ENCODE peak calls at places on chromosomes 1 and 21, in seven cellular contexts. P, Q, H, R, Y, T and G are unnamed samples.
A peak's percentile ranks its signal among the peaks of the same experiment; 100 is the strongest.

GRCh38 chr1:91406773-91407389 is 2.2 kb upstream of the HFM1 start:
- DNase-seq in P (no peak), Q (no peak), H (no peak), R (no peak), Y (no peak), T (peak; percentile 38), G (peak; percentile 40)

GRCh38 chr1:205313681-205314308 is 7.8 kb downstream of the NUAK2 start:
- DNase-seq in P (peak; percentile 48), Q (peak; percentile 57), H (peak; percentile 48), R (no peak), Y (peak; percentile 51), T (peak; percentile 26), G (no peak)

GRCh38 chr1:94321662-94322061 is 84.3 kb upstream of the ARHGAP29 start:
- DNase-seq in P (no peak), Q (no peak), H (no peak), R (no peak), Y (no peak), T (no peak), G (no peak)

GRCh38 chr1:237878406-237878805 is 12.3 kb downstream of the ZP4 start:
- DNase-seq in P (no peak), Q (no peak), H (no peak), R (no peak), Y (no peak), T (no peak), G (no peak)

GRCh38 chr1:72557446-72558049 is 275.2 kb upstream of the NEGR1 start:
- DNase-seq in P (no peak), Q (no peak), H (no peak), R (no peak), Y (peak; percentile 28), T (peak; percentile 78), G (peak; percentile 36)

GRCh38 chr21:31873275-31873695 is 465 bp downstream of the HUNK start:
- DNase-seq in P (no peak), Q (peak; percentile 45), H (no peak), R (no peak), Y (peak; percentile 67), T (no peak), G (peak; percentile 32)

GRCh38 chr1:184693011-184693410 is 61.6 kb downstream of the EDEM3 start:
- DNase-seq in P (no peak), Q (no peak), H (no peak), R (no peak), Y (no peak), T (no peak), G (no peak)

GRCh38 chr1:242525360-242525722 is 844 bp upstream of the PLD5 start:
- DNase-seq in P (no peak), Q (no peak), H (no peak), R (no peak), Y (no peak), T (no peak), G (no peak)

GRCh38 chr1:118479351-118479750 is 294.3 kb upstream of the SPAG17 start:
- DNase-seq in P (no peak), Q (no peak), H (no peak), R (no peak), Y (peak; percentile 36), T (no peak), G (no peak)

GRCh38 chr1:45490623-45491463 is at the start of gene TESK2:
- DNase-seq in P (peak; percentile 98), Q (peak; percentile 99), H (peak; percentile 96), R (peak; percentile 99), Y (peak; percentile 98), T (peak; percentile 99), G (peak; percentile 98)
- TF ChIP-seq CTCF in P (peak; percentile 58), Q (peak; percentile 15), H (peak; percentile 41), R (no peak), Y (no peak), T (no peak), G (no peak)

GRCh38 chr1:146032613-146033219 is 11.2 kb upstream of the HJV start:
- DNase-seq in P (no peak), Q (no peak), H (no peak), R (no peak), Y (peak; percentile 58), T (peak; percentile 77), G (peak; percentile 48)
- TF ChIP-seq CTCF in P (no peak), Q (peak; percentile 34), H (peak; percentile 59), R (no peak), Y (peak; percentile 57), T (peak; percentile 63), G (peak; percentile 53)

GRCh38 chr21:26845750-26846035 is 484 bp upstream of the ADAMTS1 start:
- DNase-seq in P (no peak), Q (no peak), H (no peak), R (no peak), Y (no peak), T (no peak), G (no peak)

GRCh38 chr21:26843912-26844257 is 1.3 kb downstream of the ADAMTS1 start:
- DNase-seq in P (no peak), Q (no peak), H (no peak), R (no peak), Y (peak; percentile 39), T (peak; percentile 45), G (no peak)

GRCh38 chr21:26846036-26846931 is 1.1 kb upstream of the ADAMTS1 start:
- DNase-seq in P (peak; percentile 92), Q (peak; percentile 66), H (peak; percentile 91), R (peak; percentile 92), Y (peak; percentile 90), T (peak; percentile 81), G (peak; percentile 12)

GRCh38 chr21:26844258-26845065 is 747 bp downstream of the ADAMTS1 start:
- DNase-seq in P (peak; percentile 68), Q (peak; percentile 29), H (peak; percentile 68), R (peak; percentile 82), Y (peak; percentile 71), T (peak; percentile 54), G (peak; percentile 42)

DNA sequence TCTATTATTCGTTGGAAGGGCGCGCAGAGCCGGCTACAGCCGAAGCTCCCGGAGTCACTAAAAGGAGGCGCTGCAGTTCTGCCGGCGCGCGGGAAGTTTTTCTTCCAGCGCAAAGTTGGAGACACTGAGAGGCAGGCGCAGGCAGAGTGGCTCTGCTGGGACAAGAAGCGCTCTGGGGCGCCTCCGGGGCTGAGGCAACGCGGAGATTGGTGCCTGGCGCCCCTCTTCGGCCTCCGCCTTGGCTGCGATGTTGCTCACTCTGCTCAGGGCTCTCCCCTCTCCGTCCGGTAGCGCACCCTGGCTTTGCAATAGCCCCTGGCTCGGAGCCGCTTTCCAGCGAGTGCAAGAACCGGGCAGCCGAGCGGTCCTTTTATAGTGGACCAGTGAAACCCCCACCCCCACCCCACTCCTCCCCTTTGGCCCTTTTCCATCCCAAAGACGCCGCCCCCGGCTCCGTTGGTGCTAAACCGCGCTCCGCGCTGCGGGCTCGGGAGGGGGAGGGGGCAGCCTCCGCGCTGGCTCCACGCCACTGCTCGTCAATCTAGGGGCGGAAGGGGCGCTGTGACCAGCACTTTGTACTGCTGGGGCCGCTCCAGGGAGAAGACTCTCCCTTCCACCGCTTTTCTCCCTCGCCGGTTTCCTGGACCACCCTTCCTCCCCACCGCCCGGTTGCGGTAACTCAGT is at the start of gene ADAMTS1:
- DNase-seq in P (peak; percentile 99), Q (peak; percentile 78), H (peak; percentile 92), R (peak; percentile 98), Y (peak; percentile 95), T (peak; percentile 80), G (peak; percentile 71)
- TF ChIP-seq CTCF in P (peak; percentile 29), Q (no peak), H (peak; percentile 38), R (no peak), Y (peak; percentile 30), T (no peak), G (no peak)

GRCh38 chr1:158527190-158527815 is 26.9 kb downstream of the OR6Y1 start:
- DNase-seq in P (no peak), Q (no peak), H (no peak), R (no peak), Y (no peak), T (no peak), G (no peak)
- TF ChIP-seq CTCF in P (no peak), Q (peak; percentile 14), H (peak; percentile 69), R (no peak), Y (no peak), T (no peak), G (peak; percentile 70)

GRCh38 chr1:233972563-233972950 is 68.1 kb downstream of the SLC35F3 start:
- DNase-seq in P (no peak), Q (no peak), H (no peak), R (no peak), Y (no peak), T (no peak), G (no peak)

GRCh38 chr1:233971753-233972152 is 67.3 kb downstream of the SLC35F3 start:
- DNase-seq in P (no peak), Q (no peak), H (no peak), R (no peak), Y (no peak), T (no peak), G (no peak)

GRCh38 chr1:233975486-233975885 is 71.0 kb downstream of the SLC35F3 start:
- DNase-seq in P (no peak), Q (no peak), H (no peak), R (no peak), Y (no peak), T (no peak), G (no peak)

DNA sequence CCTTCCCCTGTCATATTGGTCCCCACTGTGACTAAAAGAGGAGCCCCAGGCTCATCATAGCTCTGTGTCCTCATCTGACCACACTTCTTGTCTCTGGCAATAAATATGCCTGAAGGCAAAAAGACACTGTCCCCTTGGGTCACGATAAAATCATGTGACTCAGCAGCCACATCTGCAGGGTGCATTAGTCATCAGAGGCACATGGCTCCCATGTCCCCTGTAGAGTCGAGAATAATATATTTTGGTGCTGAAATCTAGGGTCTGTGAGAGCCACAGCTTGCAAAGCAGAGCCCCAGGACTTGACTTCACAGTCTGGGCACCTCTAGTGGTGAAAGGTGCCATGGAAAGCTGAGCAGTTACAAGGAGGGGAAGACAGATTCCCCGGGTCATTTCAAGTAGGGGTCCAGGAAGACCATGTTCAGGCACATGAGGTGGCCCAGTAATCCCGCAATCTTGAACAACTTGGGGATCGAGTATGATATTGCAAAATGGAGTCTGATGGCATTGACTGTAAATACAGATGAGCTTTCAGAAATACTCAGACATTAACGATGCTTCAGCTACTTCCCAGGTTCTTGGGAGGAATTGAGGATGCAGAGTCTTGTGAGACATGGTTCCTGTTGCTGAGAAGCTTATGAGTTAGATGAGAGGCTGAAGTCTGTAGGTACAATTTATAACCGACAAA is 68.6 kb downstream of the SLC35F3 start:
- DNase-seq in P (no peak), Q (no peak), H (no peak), R (no peak), Y (no peak), T (peak; percentile 24), G (no peak)
- TF ChIP-seq CTCF in P (no peak), Q (no peak), H (no peak), R (no peak), Y (no peak), T (no peak), G (no peak)

GRCh38 chr1:150186789-150187559 is 37.3 kb downstream of the PLEKHO1 start:
- DNase-seq in P (no peak), Q (no peak), H (no peak), R (no peak), Y (peak; percentile 66), T (peak; percentile 79), G (peak; percentile 34)
- TF ChIP-seq CTCF in P (peak; percentile 11), Q (peak; percentile 30), H (peak; percentile 65), R (peak; percentile 55), Y (peak; percentile 67), T (peak; percentile 71), G (peak; percentile 55)